ENCODE peak calls at places on chromosomes 12 and 14, in seven cellular contexts. F is aorta; Q is COR-L47; M is stimulated activated CD4-positive, alpha-beta T cell treated with anti-CD3 and anti-CD28 coated beads, Interleukin-4, amount 100 ng/mL, for 4 hours; D is A549; P is SK-MEL-5; I is fibroblast of pulmonary artery. R is an unnamed sample.

GRCh38 chr14:55233591-55233990 is 37.6 kb upstream of the FBXO34 start:
- DNase-seq in M (no peak), P (no peak), I (no peak), F (no peak), D (no peak), Q (no peak), R (no peak)

GRCh38 chr12:3869860-3870259 is 3.3 kb downstream of the PARP11 start:
- DNase-seq in P (no peak), F (no peak), D (no peak), Q (no peak), M (peak), I (no peak), R (no peak)

GRCh38 chr14:69204753-69205152 is 13.5 kb downstream of the EXD2 start:
- DNase-seq in M (no peak), I (no peak), F (no peak), D (peak), P (no peak), Q (no peak), R (no peak)

GRCh38 chr12:117853600-117853999 is 115.2 kb downstream of the KSR2 start:
- DNase-seq in M (no peak), Q (no peak), F (no peak), I (no peak), P (no peak), D (peak), R (no peak)

GRCh38 chr12:7282844-7283243 is 21.0 kb upstream of the ACSM4 start:
- DNase-seq in I (no peak), F (no peak), D (no peak), M (no peak), P (no peak), Q (no peak), R (no peak)

GRCh38 chr12:91395628-91396027 is 213.0 kb upstream of the DCN start:
- DNase-seq in I (no peak), Q (no peak), F (no peak), D (no peak), M (no peak), P (no peak), R (no peak)

GRCh38 chr12:98343002-98343567 is 172.3 kb upstream of the TMPO start:
- DNase-seq in D (no peak), I (no peak), Q (no peak), M (no peak), P (no peak), F (no peak), R (no peak)

GRCh38 chr12:49703647-49704137 is 3.5 kb downstream of the FMNL3 start:
- DNase-seq in I (peak), F (peak), P (no peak), M (peak), Q (no peak), D (no peak), R (no peak)

GRCh38 chr14:86168376-86168775 is 638.4 kb downstream of the FLRT2 start:
- DNase-seq in I (no peak), D (no peak), P (peak), M (no peak), F (no peak), Q (no peak), R (no peak)

GRCh38 chr14:62187265-62187664 is 425.0 kb downstream of the SNAPC1 start:
- DNase-seq in M (no peak), I (no peak), F (no peak), Q (no peak), P (no peak), D (no peak), R (peak)

GRCh38 chr12:64400041-64400440 is 4.2 kb upstream of the XPOT start:
- DNase-seq in Q (no peak), D (peak), M (peak), F (no peak), P (peak), I (peak), R (no peak)

GRCh38 chr14:24343795-24344660 is 4.2 kb upstream of the RIPK3 start:
- DNase-seq in M (no peak), F (no peak), P (no peak), D (no peak), Q (no peak), I (no peak), R (no peak)

GRCh38 chr14:89540009-89540829 is 123.2 kb upstream of the FOXN3 start:
- DNase-seq in M (no peak), D (no peak), Q (no peak), P (no peak), F (no peak), I (peak), R (no peak)

GRCh38 chr14:50061664-50062437 is 54.5 kb downstream of the VCPKMT start:
- DNase-seq in I (peak), P (peak), Q (peak), F (peak), D (no peak), M (peak), R (peak)

GRCh38 chr12:12927211-12928079 is 24.5 kb downstream of the GPRC5D start:
- DNase-seq in P (no peak), D (peak), F (peak), I (peak), M (peak), Q (peak), R (peak)

GRCh38 chr12:98060421-98060820 is 455.0 kb upstream of the TMPO start:
- DNase-seq in D (no peak), Q (no peak), I (no peak), P (peak), F (no peak), M (no peak), R (no peak)

GRCh38 chr12:98136544-98136943 is 378.8 kb upstream of the TMPO start:
- DNase-seq in P (no peak), I (no peak), F (no peak), M (no peak), Q (no peak), D (no peak), R (no peak)

R was measured in A673.